ENCODE peak calls at places on chromosome 2, in six cellular contexts. I, Y, K, U, O and L are unnamed samples.

GRCh38 chr2:26850565-26850964 is 2.6 kb downstream of the DPYSL5 start:
- DNase-seq in I (no peak), U (no peak), Y (no peak), O (no peak), K (no peak), L (no peak)

GRCh38 chr2:171523339-171523931 is 1.2 kb downstream of the CYBRD1 start:
- DNase-seq in K (peak; percentile 84), Y (peak; percentile 13), I (peak; percentile 83), O (peak; percentile 69), U (peak; percentile 21), L (peak; percentile 65)

GRCh38 chr2:70161069-70161534 is 29.7 kb downstream of the C2orf42 start:
- DNase-seq in O (no peak), I (no peak), K (no peak), U (no peak), Y (peak; percentile 74), L (no peak)

GRCh38 chr2:213065583-213066444 is 85.6 kb downstream of the IKZF2 start:
- DNase-seq in Y (no peak), U (no peak), O (peak; percentile 33), K (no peak), I (peak; percentile 39), L (peak; percentile 15)

GRCh38 chr2:68737717-68738116 is 3.1 kb downstream of the ARHGAP25 start:
- DNase-seq in O (no peak), U (no peak), Y (no peak), I (no peak), K (no peak), L (peak; percentile 45)

GRCh38 chr2:65331361-65331760 is 101.0 kb downstream of the SPRED2 start:
- DNase-seq in K (no peak), Y (peak; percentile 40), O (no peak), I (no peak), U (no peak), L (no peak)

GRCh38 chr2:237269121-237269875 is 144.7 kb downstream of the COL6A3 start:
- DNase-seq in U (no peak), K (no peak), Y (no peak), O (no peak), I (no peak), L (no peak)

GRCh38 chr2:233450854-233451575 is 96.7 kb downstream of the DGKD start:
- DNase-seq in I (peak; percentile 25), Y (no peak), O (no peak), K (no peak), U (no peak), L (no peak)

GRCh38 chr2:134491796-134492441 is 226.9 kb downstream of the TMEM163 start:
- DNase-seq in Y (no peak), O (no peak), K (no peak), I (no peak), U (peak; percentile 18), L (peak; percentile 49)

GRCh38 chr2:174138161-174138560 is 110.2 kb downstream of the OLA1 start:
- DNase-seq in I (no peak), O (no peak), U (peak; percentile 23), K (no peak), Y (no peak), L (no peak)

GRCh38 chr2:170267071-170267470 is 89.1 kb downstream of the MYO3B start:
- DNase-seq in I (no peak), Y (no peak), K (no peak), O (no peak), U (no peak), L (no peak)
- H3K27me3 ChIP-seq in I (no peaks in the 10 kb centered on the region), Y (no peaks in the 10 kb centered on the region), K (no peaks in the 10 kb centered on the region), O (no peaks in the 10 kb centered on the region), U (peaks cover 2% of the 10 kb centered on the region), L (no peaks in the 10 kb centered on the region)

GRCh38 chr2:85255813-85256581 is 71.8 kb downstream of the TGOLN2 start:
- DNase-seq in U (peak; percentile 58), Y (peak; percentile 76), I (no peak), K (peak; percentile 59), O (no peak), L (no peak)
- H3K4me1 ChIP-seq in U (peaks cover 27% of the 10 kb centered on the region), Y (peaks cover 36% of the 10 kb centered on the region), I (peaks cover 48% of the 10 kb centered on the region), K (peaks cover 51% of the 10 kb centered on the region), O (peaks cover 13% of the 10 kb centered on the region), L (no peaks in the 10 kb centered on the region)

DNA sequence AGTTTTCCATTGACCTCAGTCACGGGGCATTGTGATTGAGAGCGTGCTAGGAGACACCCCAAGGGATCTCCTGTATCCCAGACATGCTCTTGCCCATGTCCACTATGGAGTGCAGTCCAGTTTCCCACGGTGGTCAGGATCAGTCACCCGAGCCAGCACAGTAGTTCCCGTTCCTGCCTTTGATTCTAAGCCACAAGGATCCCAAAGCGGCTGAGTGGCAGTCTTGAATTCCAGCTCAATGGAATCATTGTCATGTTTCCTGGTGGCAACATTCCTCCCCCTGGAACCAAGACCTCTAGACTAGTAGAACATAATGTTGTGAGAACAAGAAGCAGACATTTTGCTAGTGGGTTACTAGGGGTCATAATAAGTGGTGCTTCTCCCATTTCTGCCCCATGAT is 154.3 kb downstream of the SEPTIN10 start:
- DNase-seq in U (no peak), I (no peak), K (peak; percentile 68), O (no peak), Y (no peak), L (no peak)
- H3K27ac ChIP-seq in U (no peak overlapping the region), I (no peak overlapping the region), K (peak overlapping the region; percentile 74), O (no peak overlapping the region), Y (no peak overlapping the region), L (no peak overlapping the region)

GRCh38 chr2:31865215-31865614 is 145.6 kb downstream of the MEMO1 start:
- DNase-seq in U (no peak), I (no peak), K (no peak), O (no peak), Y (no peak), L (no peak)

GRCh38 chr2:31863867-31864266 is 146.9 kb downstream of the MEMO1 start:
- DNase-seq in O (no peak), U (no peak), K (no peak), I (no peak), Y (no peak), L (no peak)

GRCh38 chr2:31859959-31860358 is 150.8 kb downstream of the MEMO1 start:
- DNase-seq in Y (no peak), O (no peak), U (no peak), I (no peak), K (peak; percentile 19), L (no peak)
- H3K27me3 ChIP-seq in Y (no peaks in the 10 kb centered on the region), O (no peaks in the 10 kb centered on the region), U (no peaks in the 10 kb centered on the region), I (no peaks in the 10 kb centered on the region), K (no peaks in the 10 kb centered on the region), L (no peaks in the 10 kb centered on the region)

DNA sequence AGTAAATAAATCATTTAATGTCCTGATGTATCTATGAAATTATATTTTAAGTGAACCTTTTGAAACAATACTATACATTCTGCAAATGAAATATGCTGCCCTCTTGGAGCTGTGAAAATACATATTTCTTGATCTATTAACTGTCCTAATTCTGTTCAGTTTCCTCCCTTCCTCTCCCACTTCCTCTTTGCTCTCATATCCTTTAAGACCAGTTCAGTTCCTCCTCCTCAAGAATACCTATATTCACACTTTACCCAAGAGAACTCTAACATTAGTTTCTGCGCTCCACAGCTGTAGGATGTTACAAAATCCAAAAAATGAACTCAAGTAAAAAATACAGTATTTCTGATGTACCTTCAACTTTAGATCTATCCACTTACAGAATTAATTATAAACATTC is 5.4 kb downstream of the ITSN2 start:
- DNase-seq in O (no peak), K (no peak), I (no peak), U (no peak), Y (no peak), L (no peak)
- H3K4me1 ChIP-seq in O (peaks cover 28% of the 10 kb centered on the region), K (peaks cover 13% of the 10 kb centered on the region), I (peaks cover 65% of the 10 kb centered on the region), U (peaks cover 17% of the 10 kb centered on the region), Y (peaks cover 12% of the 10 kb centered on the region), L (peaks cover 1% of the 10 kb centered on the region)

GRCh38 chr2:152762202-152762601 is 43.8 kb downstream of the ARL6IP6 start:
- DNase-seq in U (no peak), O (no peak), K (peak; percentile 49), I (no peak), Y (no peak), L (no peak)
- H3K27ac ChIP-seq in U (no peak overlapping the region), O (no peak overlapping the region), K (peak overlapping the region; percentile 66), I (peak overlapping the region; percentile 5), Y (no peak overlapping the region), L (no peak overlapping the region)

DNA sequence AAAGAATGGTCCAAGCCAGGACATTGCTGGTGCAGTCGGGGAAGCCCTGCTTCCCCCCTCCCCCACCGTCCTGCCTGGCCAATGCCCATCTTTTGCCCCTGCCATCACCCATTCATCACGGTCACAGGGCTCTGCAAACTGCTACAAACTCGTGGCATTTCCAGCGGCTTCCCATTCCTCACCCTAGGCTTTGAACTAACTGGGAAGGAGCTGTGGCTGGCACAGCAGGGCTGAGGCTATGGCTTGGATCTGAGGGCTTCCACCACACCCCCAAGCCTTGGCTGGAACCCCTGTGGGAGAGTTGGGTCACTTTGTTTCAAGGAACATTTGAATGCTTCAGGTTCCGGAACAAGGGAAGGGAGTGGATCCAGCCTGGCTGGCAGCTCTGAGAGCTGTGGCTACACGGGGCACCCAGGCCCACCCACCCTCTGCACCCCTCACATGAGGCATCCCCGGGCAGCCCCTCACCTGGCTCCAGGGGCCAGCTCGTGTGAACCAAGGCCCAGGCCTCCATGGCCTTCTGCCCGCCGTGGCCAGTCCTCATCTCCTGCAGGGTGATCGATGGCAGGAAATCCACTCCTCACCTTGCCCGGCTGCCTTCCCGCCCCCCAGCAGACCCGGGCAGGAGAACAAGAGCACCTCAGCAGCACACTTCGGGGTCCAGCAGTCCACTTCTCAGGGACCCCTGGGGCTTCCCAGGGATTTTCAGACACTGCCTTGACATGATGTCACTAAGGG is 58.8 kb upstream of the OTOS start:
- DNase-seq in K (no peak), Y (no peak), U (no peak), I (no peak), O (no peak), L (no peak)
- H3K27me3 ChIP-seq in K (peaks cover 42% of the 10 kb centered on the region), Y (peaks cover 56% of the 10 kb centered on the region), U (peaks cover 67% of the 10 kb centered on the region), I (peaks cover 18% of the 10 kb centered on the region), O (no peaks in the 10 kb centered on the region), L (no peaks in the 10 kb centered on the region)